ENCODE peak calls at places on chromosome 6, in four cellular contexts. One of them, this sample, is unnamed.

GRCh38 chr6:52286798-52287432 is 2.4 kb upstream of the MCM3 start:
- DNase-seq in neural crest cell: peak; percentile 72
- DNase-seq in lower lobe of right lung: peak; percentile 87
- DNase-seq in fibroblast of gingiva: peak; percentile 59
- DNase-seq in this sample: peak; percentile 91

GRCh38 chr6:137157601-137158000 is 15.8 kb downstream of the IL22RA2 start:
- DNase-seq in neural crest cell: no peak
- DNase-seq in lower lobe of right lung: no peak
- DNase-seq in fibroblast of gingiva: no peak
- DNase-seq in this sample: no peak

GRCh38 chr6:73308712-73309533 is 45.2 kb downstream of the DPPA5 start:
- DNase-seq in neural crest cell: no peak
- DNase-seq in lower lobe of right lung: no peak
- DNase-seq in fibroblast of gingiva: no peak
- DNase-seq in this sample: no peak

GRCh38 chr6:109515781-109516409 is 32.9 kb upstream of the ZBTB24 start:
- DNase-seq in neural crest cell: no peak
- DNase-seq in lower lobe of right lung: no peak
- DNase-seq in fibroblast of gingiva: no peak
- DNase-seq in this sample: no peak

GRCh38 chr6:143232849-143233248 is 172.2 kb downstream of the AIG1 start:
- DNase-seq in neural crest cell: peak; percentile 14
- DNase-seq in lower lobe of right lung: peak; percentile 50
- DNase-seq in fibroblast of gingiva: peak; percentile 23
- DNase-seq in this sample: no peak

GRCh38 chr6:17987576-17988421 is at the start of gene KIF13A:
- DNase-seq in neural crest cell: peak; percentile 50
- DNase-seq in lower lobe of right lung: peak; percentile 81
- DNase-seq in fibroblast of gingiva: peak; percentile 72
- DNase-seq in this sample: peak; percentile 84

GRCh38 chr6:170267688-170268087 is 23.2 kb downstream of the DLL1 start:
- DNase-seq in neural crest cell: no peak
- DNase-seq in lower lobe of right lung: peak; percentile 18
- DNase-seq in fibroblast of gingiva: no peak
- DNase-seq in this sample: no peak

GRCh38 chr6:134004714-134005113 is 47.7 kb downstream of the SLC2A12 start:
- DNase-seq in neural crest cell: no peak
- DNase-seq in lower lobe of right lung: no peak
- DNase-seq in fibroblast of gingiva: no peak
- DNase-seq in this sample: no peak

GRCh38 chr6:15152720-15153119 is 93.1 kb upstream of the JARID2 start:
- DNase-seq in neural crest cell: no peak
- DNase-seq in lower lobe of right lung: no peak
- DNase-seq in fibroblast of gingiva: peak; percentile 34
- DNase-seq in this sample: no peak